ENCODE peak calls at places on chromosomes 6 and 20, in four cellular contexts. X is endothelial cell of umbilical vein, R is lower lobe of right lung, F is uterus. G is an unnamed sample. For H3K4me1 and H3K36me3, the result is how much of the 10 kb centered on the place peaks cover.

GRCh38 chr6:19723533-19723932 is 113.6 kb upstream of the ID4 start:
- DNase-seq in X (no peak), R (no peak), F (no peak), G (no peak)

GRCh38 chr6:22332216-22332615 is 35.4 kb upstream of the PRL start:
- DNase-seq in X (no peak), R (no peak), F (no peak), G (no peak)

GRCh38 chr6:138086573-138087196 is 20.5 kb downstream of the PERP start:
- DNase-seq in X (no peak), R (no peak), F (no peak), G (no peak)

GRCh38 chr20:34525709-34526416 is 9.6 kb downstream of the DYNLRB1 start:
- DNase-seq in X (peak), R (peak), F (peak), G (peak)

GRCh38 chr6:52496609-52497008 is 76.5 kb downstream of the EFHC1 start:
- DNase-seq in X (no peak), R (no peak), F (no peak), G (no peak)

GRCh38 chr6:146892613-146893401 is 294.0 kb downstream of the ADGB start:
- DNase-seq in X (peak), R (no peak), F (no peak), G (no peak)

GRCh38 chr6:80528115-80528514 is 421.6 kb downstream of the BCKDHB start:
- DNase-seq in X (no peak), R (no peak), F (no peak), G (no peak)

GRCh38 chr6:17980329-17980728 is 7.1 kb downstream of the KIF13A start:
- DNase-seq in X (no peak), R (no peak), F (no peak), G (no peak)

GRCh38 chr20:63402178-63402859 is 41.2 kb upstream of the CHRNA4 start:
- DNase-seq in X (no peak), R (no peak), F (no peak), G (no peak)

GRCh38 chr6:113995632-113996031 is 24.7 kb upstream of the HDAC2 start:
- DNase-seq in X (peak), R (peak), F (no peak), G (peak)

GRCh38 chr6:42128460-42129359 is 13.7 kb downstream of the C6orf132 start:
- DNase-seq in X (peak), R (no peak), F (no peak), G (no peak)

DNA sequence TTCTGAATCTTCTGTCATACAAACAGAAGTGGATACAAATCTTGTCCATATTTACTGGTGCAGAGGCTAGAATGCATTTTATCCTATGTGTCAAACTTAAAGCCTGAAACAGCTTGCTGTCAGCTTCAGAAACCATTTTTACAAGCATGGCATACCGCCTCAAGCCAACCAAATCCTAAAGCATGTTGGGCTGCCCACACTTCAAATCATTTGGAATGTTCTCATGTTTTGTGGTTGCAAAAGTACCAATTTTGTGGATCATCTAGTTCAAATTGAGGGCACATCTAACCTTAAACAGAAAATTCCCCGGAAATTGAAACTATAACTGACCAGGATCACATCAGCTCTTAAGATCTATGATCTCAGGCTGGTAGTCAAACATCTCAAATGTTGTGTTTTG is 3.2 kb downstream of the GPR63 start:
- DNase-seq in X (no peak), R (no peak), F (no peak), G (no peak)
- H3K4me3 ChIP-seq in X (no peak), R (no peak), F (no peak), G (no peak)

GRCh38 chr6:125792680-125793079 is 1.9 kb downstream of the NCOA7 start:
- DNase-seq in X (peak), R (no peak), F (no peak), G (no peak)
- H3K4me1 ChIP-seq in X (under half), R (half or more), F (under half), G (under half)

GRCh38 chr20:58993332-58994248 is 12.5 kb downstream of the NELFCD start:
- DNase-seq in X (no peak), R (no peak), F (peak), G (no peak)
- H3K36me3 ChIP-seq in X (half or more), R (half or more), F (under half), G (under half)

DNA sequence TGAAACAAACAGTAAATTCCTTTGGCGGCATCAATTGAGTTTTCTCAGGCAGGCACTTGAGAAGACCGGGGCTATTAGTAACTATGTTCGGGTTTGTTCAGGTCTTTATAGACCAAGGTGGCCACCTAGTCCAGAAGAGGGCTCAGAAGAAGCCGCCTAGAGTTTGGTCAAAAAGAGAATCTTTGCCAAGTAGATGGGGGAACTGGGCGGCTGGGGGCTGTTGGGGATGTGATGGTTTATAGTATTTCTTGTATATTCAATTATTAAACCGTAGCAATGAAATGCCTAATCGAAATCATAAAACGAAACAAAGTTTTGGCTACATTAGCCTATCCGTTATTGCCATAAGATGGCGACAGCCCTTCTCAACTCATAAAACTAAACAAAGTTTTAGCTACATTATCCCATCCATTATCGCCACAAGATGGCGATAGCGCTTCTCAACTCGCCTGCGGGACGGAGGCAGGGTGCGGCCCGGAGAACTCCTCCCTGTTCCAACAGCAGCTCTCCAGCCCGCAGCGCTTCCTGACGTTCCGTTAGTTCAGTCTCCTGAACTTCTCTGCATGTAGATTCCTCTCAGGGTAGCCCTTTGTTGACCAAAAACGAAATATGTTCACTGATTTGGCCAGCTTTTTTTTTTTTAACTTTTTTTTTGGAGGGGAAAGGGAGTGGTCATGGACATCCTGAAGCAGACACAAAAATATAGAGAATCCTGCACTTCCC is 120.5 kb upstream of the PRSS16 start:
- DNase-seq in X (peak), R (peak), F (peak), G (peak)
- H3K4me3 ChIP-seq in X (no peak), R (peak), F (peak), G (no peak)

DNA sequence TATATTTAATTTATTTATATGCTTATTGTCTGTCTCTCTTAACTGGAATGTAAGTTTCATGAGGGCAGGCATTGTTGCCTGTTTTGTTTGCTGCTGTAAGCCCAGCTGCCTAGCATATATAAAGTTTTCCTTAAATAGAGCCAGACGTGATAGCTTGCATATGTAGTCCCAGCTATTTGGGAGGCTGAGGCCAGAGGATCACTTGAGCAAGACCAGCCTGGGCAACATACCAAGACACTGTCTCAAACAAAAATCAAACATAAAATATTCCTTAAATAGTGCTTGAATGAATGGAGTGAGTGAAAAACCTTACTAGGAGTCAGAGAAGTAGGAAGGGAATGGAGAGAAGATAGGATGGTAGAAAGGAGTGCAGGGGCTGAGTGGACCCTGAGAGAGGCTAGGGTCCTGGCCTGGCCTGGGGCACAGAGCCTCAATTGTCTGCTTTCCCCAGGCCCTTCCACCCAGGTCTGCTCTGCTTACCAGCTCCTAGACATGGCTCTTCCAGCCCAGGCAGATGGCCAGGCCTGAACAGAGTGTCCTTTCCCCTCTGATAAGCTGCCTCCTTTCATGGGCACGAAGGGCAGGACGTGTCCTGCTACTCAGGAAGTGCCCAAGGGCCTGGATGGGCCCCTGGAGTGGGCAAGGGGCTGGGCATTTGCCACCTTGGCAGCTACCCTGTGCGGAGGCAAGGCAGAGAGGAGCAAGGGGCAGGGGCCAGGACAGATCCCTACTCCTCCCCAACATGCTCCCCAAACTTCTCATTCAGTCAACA is 17.7 kb upstream of the BAK1 start:
- DNase-seq in X (no peak), R (no peak), F (no peak), G (no peak)
- H3K4me1 ChIP-seq in X (under half), R (under half), F (under half), G (under half)

DNA sequence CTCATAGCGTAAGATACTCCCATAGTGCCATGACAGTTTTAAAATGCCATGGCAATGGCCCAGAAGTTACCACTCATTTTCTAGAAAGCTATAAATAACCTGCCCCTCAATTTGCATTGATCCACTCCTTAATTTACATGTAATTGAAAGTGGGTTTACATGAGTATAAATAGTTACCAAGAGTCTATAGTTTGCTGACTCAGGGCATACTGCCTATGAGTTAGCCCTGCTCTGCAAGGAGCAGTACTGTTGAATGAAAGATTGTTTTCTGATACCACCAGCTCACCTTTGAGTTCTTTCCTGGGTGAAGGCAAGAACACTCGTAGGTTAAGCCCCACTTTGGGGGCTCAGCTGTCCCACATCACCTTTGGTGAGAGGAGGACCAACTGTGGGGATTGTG is 6.3 kb upstream of the ZNF334 start:
- DNase-seq in X (no peak), R (no peak), F (no peak), G (no peak)
- H3K36me3 ChIP-seq in X (under half), R (under half), F (under half), G (under half)

GRCh38 chr6:108168980-108169800 is 3.4 kb downstream of the NR2E1 start:
- DNase-seq in X (no peak), R (no peak), F (no peak), G (no peak)
- H3K4me3 ChIP-seq in X (no peak), R (peak), F (no peak), G (no peak)

GRCh38 chr20:1806456-1806855 is 88.8 kb upstream of the SIRPA start:
- DNase-seq in X (no peak), R (no peak), F (no peak), G (no peak)

GRCh38 chr20:1809121-1809520 is 86.1 kb upstream of the SIRPA start:
- DNase-seq in X (peak), R (no peak), F (no peak), G (no peak)

GRCh38 chr20:1809611-1810510 is 85.3 kb upstream of the SIRPA start:
- DNase-seq in X (peak), R (no peak), F (no peak), G (no peak)

GRCh38 chr20:1807394-1807793 is 87.8 kb upstream of the SIRPA start:
- DNase-seq in X (no peak), R (no peak), F (no peak), G (no peak)

DNA sequence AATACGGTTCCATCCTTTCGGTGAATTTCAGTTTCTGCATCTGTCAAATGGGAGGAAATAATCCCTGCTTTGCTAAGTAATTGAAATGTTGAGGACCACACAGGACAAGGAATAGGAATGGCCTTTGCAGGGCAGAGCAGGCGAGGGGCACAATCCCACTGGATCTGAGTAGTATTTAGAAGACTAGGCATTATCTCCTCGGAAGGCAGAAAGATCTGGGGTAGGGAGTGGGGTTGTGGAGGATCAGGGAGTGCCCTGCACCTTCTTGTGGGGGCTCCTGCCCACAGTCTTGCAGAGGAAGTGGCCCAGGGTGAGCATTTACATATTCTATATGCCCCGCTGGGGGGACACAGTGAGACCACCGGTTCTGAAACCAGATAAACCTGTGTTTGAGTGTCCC is 87.1 kb upstream of the SIRPA start:
- DNase-seq in X (no peak), R (no peak), F (no peak), G (no peak)
- H3K4me1 ChIP-seq in X (under half), R (under half), F (under half), G (under half)

GRCh38 chr6:110902091-110902490 is 27.5 kb downstream of the AMD1 start:
- DNase-seq in X (no peak), R (no peak), F (no peak), G (no peak)
- H3K36me3 ChIP-seq in X (under half), R (under half), F (under half), G (under half)

GRCh38 chr6:124963416-124964083 is 1.3 kb downstream of the RNF217 start:
- DNase-seq in X (peak), R (no peak), F (no peak), G (no peak)
- H3K4me3 ChIP-seq in X (peak), R (peak), F (peak), G (peak)

G was measured in mucosa of descending colon.